ENCODE peak calls at places on chromosomes 3 and 15, in seven cellular contexts. N, I, T, Y, E, B and X are unnamed samples.

GRCh38 chr15:52306270-52306669 is 10.7 kb upstream of the MYO5C start:
- DNase-seq in N (no peak), I (peak), T (no peak), Y (peak), E (no peak), B (no peak), X (no peak)

GRCh38 chr15:76730262-76730661 is 174.9 kb downstream of the SCAPER start:
- DNase-seq in Y (no peak), I (peak), N (no peak), T (no peak), E (no peak), B (no peak), X (no peak)

GRCh38 chr3:32500880-32501784 is 1.5 kb downstream of the CMTM6 start:
- DNase-seq in N (no peak), T (no peak), Y (peak), E (no peak), I (no peak), B (no peak), X (no peak)

GRCh38 chr3:178341636-178342035 is 194.6 kb upstream of the KCNMB2 start:
- DNase-seq in E (no peak), Y (no peak), I (no peak), T (no peak), B (no peak), N (no peak), X (no peak)

GRCh38 chr3:148992027-148992634 is 791 bp downstream of the GYG1 start:
- DNase-seq in E (peak), N (peak), B (peak), T (peak), I (no peak), Y (no peak), X (peak)

GRCh38 chr15:72315706-72316370 is 4.1 kb downstream of the CELF6 start:
- DNase-seq in E (no peak), T (no peak), N (no peak), I (no peak), Y (peak), B (no peak), X (no peak)

GRCh38 chr15:86863226-86863915 is 783.7 kb downstream of the AGBL1 start:
- DNase-seq in N (no peak), B (no peak), Y (peak), I (peak), T (no peak), E (no peak), X (no peak)

GRCh38 chr15:43121863-43122262 is 11.5 kb upstream of the TMEM62 start:
- DNase-seq in I (no peak), E (no peak), N (no peak), B (no peak), Y (no peak), T (no peak), X (no peak)

GRCh38 chr15:43127752-43128151 is 5.6 kb upstream of the TMEM62 start:
- DNase-seq in B (no peak), N (no peak), I (no peak), E (no peak), Y (no peak), T (no peak), X (no peak)

GRCh38 chr3:25479727-25480010 is 51.6 kb downstream of the RARB start:
- DNase-seq in I (no peak), Y (peak), T (no peak), E (no peak), B (no peak), N (no peak), X (no peak)

GRCh38 chr3:38382506-38383080 is 36.0 kb downstream of the XYLB start:
- DNase-seq in Y (no peak), E (no peak), N (no peak), I (no peak), T (no peak), B (no peak), X (no peak)

GRCh38 chr3:44712455-44713075 is at the start of gene ZNF502:
- DNase-seq in N (peak), T (peak), E (peak), I (peak), Y (peak), B (peak), X (no peak)

GRCh38 chr3:24377218-24377993 is 117.2 kb downstream of the THRB start:
- DNase-seq in T (no peak), B (no peak), Y (peak), I (no peak), N (no peak), E (no peak), X (no peak)

GRCh38 chr3:88984832-88985231 is 122.6 kb upstream of the EPHA3 start:
- DNase-seq in T (no peak), Y (no peak), N (no peak), B (no peak), I (no peak), E (no peak), X (no peak)

GRCh38 chr3:40800343-40800742 is 275.6 kb downstream of the ZNF621 start:
- DNase-seq in Y (peak), I (no peak), N (peak), B (no peak), E (no peak), T (peak), X (no peak)

GRCh38 chr3:150237490-150237889 is 170.6 kb upstream of the TSC22D2 start:
- DNase-seq in T (peak), E (no peak), I (no peak), N (no peak), B (no peak), Y (peak), X (no peak)

GRCh38 chr3:133408366-133408765 is 8.5 kb downstream of the BFSP2 start:
- DNase-seq in E (no peak), T (no peak), B (no peak), I (peak), Y (no peak), N (no peak), X (no peak)

GRCh38 chr3:185988816-185989175 is 51.0 kb upstream of the TRA2B start:
- DNase-seq in N (no peak), E (no peak), Y (no peak), T (no peak), I (no peak), B (no peak), X (no peak)

GRCh38 chr15:40105517-40106202 is 3.0 kb downstream of the BMF start:
- DNase-seq in Y (no peak), N (no peak), T (no peak), E (peak), B (peak), I (no peak), X (no peak)

GRCh38 chr3:55483196-55484095 is 3.7 kb downstream of the WNT5A start:
- DNase-seq in N (peak), Y (no peak), B (no peak), T (no peak), E (no peak), I (no peak), X (peak)

GRCh38 chr3:50356553-50356952 is 2.8 kb downstream of the TMEM115 start:
- DNase-seq in Y (peak), T (peak), N (no peak), B (no peak), E (no peak), I (no peak), X (no peak)

GRCh38 chr3:147191795-147192385 is 214.5 kb downstream of the ZIC4 start:
- DNase-seq in Y (peak), B (no peak), T (peak), N (peak), E (no peak), I (peak), X (peak)

GRCh38 chr3:129058441-129059194 is 2.0 kb upstream of the GP9 start:
- DNase-seq in E (no peak), Y (no peak), T (no peak), I (no peak), B (peak), N (no peak), X (no peak)

GRCh38 chr3:97821413-97821809 is 400 bp upstream of the CRYBG3 start:
- DNase-seq in N (no peak), E (peak), B (no peak), T (peak), Y (no peak), I (no peak), X (peak)

GRCh38 chr3:163560459-163560858 is 1517.8 kb downstream of the SI start:
- DNase-seq in B (no peak), E (no peak), I (no peak), N (no peak), T (no peak), Y (no peak), X (no peak)